ENCODE peak calls at places on chromosomes 2 and 18, in four cellular contexts. One of them, this sample, is unnamed.

GRCh38 chr2:53315170-53315569 is 452.4 kb upstream of the CHAC2 start:
- DNase-seq in adrenal gland: no peak
- DNase-seq in esophagus squamous epithelium: no peak
- DNase-seq in NB4: no peak
- DNase-seq in this sample: no peak

GRCh38 chr18:31268985-31269406 is 49.0 kb upstream of the DSG1 start:
- DNase-seq in NB4: no peak
- DNase-seq in adrenal gland: no peak
- DNase-seq in esophagus squamous epithelium: no peak
- DNase-seq in this sample: no peak

GRCh38 chr2:178419123-178419522 is 31.9 kb downstream of the PRKRA start:
- DNase-seq in NB4: peak; percentile 22
- DNase-seq in adrenal gland: no peak
- DNase-seq in esophagus squamous epithelium: no peak
- DNase-seq in this sample: peak; percentile 14

GRCh38 chr2:44937688-44938240 is 3.7 kb upstream of the SIX3 start:
- DNase-seq in esophagus squamous epithelium: no peak
- DNase-seq in adrenal gland: no peak
- DNase-seq in NB4: peak; percentile 97
- DNase-seq in this sample: peak; percentile 8

GRCh38 chr2:212939777-212940531 is 211.5 kb downstream of the IKZF2 start:
- DNase-seq in adrenal gland: no peak
- DNase-seq in esophagus squamous epithelium: no peak
- DNase-seq in NB4: no peak
- DNase-seq in this sample: no peak

GRCh38 chr2:239121600-239122012 is 273.7 kb downstream of the TWIST2 start:
- DNase-seq in adrenal gland: peak; percentile 44
- DNase-seq in esophagus squamous epithelium: no peak
- DNase-seq in NB4: no peak
- DNase-seq in this sample: no peak

GRCh38 chr2:55887906-55888625 is 35.5 kb downstream of the EFEMP1 start:
- DNase-seq in NB4: peak; percentile 8
- DNase-seq in esophagus squamous epithelium: no peak
- DNase-seq in adrenal gland: no peak
- DNase-seq in this sample: no peak

GRCh38 chr2:121234791-121235190 is 50.2 kb downstream of the TFCP2L1 start:
- DNase-seq in esophagus squamous epithelium: no peak
- DNase-seq in NB4: no peak
- DNase-seq in adrenal gland: no peak
- DNase-seq in this sample: no peak

GRCh38 chr2:123851281-123851680 is 173.8 kb upstream of the CNTNAP5 start:
- DNase-seq in adrenal gland: no peak
- DNase-seq in esophagus squamous epithelium: no peak
- DNase-seq in NB4: no peak
- DNase-seq in this sample: no peak

GRCh38 chr2:119827866-119828507 is 68.3 kb downstream of the PTPN4 start:
- DNase-seq in NB4: no peak
- DNase-seq in adrenal gland: no peak
- DNase-seq in esophagus squamous epithelium: no peak
- DNase-seq in this sample: no peak

GRCh38 chr2:27083410-27084296 is 2.9 kb upstream of the KHK start:
- DNase-seq in esophagus squamous epithelium: no peak
- DNase-seq in adrenal gland: no peak
- DNase-seq in NB4: peak; percentile 76
- DNase-seq in this sample: no peak

GRCh38 chr2:229160180-229160579 is 110.9 kb downstream of the PID1 start:
- DNase-seq in esophagus squamous epithelium: no peak
- DNase-seq in NB4: no peak
- DNase-seq in adrenal gland: no peak
- DNase-seq in this sample: no peak

GRCh38 chr2:128273469-128274081 is 45.1 kb downstream of the HS6ST1 start:
- DNase-seq in NB4: no peak
- DNase-seq in esophagus squamous epithelium: no peak
- DNase-seq in adrenal gland: no peak
- DNase-seq in this sample: no peak

GRCh38 chr2:47033102-47033880 is 117.7 kb upstream of the MCFD2 start:
- DNase-seq in NB4: no peak
- DNase-seq in esophagus squamous epithelium: no peak
- DNase-seq in adrenal gland: no peak
- DNase-seq in this sample: no peak

DNA sequence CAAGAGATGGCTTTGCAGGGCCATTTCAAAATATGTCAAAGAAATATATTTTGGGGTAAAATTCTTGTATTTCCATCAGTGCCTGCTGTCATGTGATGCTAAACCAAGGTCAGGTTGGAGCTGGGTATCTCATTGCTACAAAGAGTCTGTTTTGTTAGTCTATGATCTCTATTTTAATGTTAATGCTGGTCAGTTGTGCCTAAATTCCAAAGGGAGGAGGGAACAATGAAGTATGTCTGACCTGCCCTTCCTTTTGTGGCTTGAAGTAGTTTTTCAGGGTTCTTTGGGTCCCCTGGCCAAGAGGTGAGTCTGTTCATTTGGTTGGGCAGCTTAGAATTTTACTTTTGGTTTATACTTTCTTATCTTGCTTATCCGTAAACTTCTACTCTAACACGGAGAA is 61.6 kb upstream of the DYNAP start:
- DNase-seq in esophagus squamous epithelium: no peak
- DNase-seq in NB4: no peak
- DNase-seq in adrenal gland: no peak
- DNase-seq in this sample: no peak
- TF ChIP-seq POLR2A in esophagus squamous epithelium: no peak
- TF ChIP-seq POLR2A in NB4: no peak
- TF ChIP-seq POLR2A in adrenal gland: no peak
- TF ChIP-seq POLR2A in this sample: no peak

DNA sequence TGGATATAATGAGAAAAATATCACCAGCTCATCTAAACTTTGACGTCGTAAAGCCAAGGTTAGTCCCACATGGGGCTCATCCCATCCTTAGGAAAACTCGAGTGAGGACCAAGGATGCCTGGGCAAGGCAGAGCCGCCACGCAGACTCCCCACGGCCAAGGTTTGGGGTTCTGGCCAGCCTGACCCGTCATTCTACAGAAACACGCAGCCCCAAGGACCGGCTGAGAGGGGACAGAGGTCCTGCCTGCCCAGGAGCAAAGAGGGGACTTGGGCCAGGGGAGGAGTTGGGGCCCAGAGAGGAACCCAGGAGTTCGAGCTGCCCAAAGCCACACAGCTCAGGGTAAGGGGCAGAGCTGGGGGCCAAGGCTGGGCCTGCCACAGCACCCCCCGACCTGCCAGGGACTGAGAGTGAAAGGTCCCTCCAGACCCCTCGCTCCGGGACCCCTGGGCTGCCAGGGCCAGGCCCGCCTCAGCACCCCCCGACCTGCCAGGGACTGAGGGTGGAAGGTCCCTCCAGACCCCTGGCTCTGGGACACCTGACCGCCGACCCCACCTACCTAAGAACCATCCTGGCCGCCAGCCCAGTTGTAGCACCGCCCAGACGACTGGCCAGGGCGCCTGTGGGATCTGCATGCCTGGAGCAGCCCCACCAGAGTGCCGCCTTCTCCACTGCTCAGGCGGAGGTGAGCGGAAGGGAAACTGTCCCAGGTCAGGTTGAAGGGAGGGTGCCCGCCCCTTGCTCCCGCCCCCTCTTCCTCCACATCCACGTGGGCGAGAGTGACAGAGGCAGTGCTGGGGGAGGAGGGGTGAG is at the start of gene PDCD1:
- DNase-seq in esophagus squamous epithelium: no peak
- DNase-seq in adrenal gland: no peak
- DNase-seq in NB4: no peak
- DNase-seq in this sample: no peak
- TF ChIP-seq POLR2A in esophagus squamous epithelium: peak; percentile 52
- TF ChIP-seq POLR2A in adrenal gland: no peak
- TF ChIP-seq POLR2A in NB4: no peak
- TF ChIP-seq POLR2A in this sample: no peak

GRCh38 chr2:125169764-125170146 is 1144.7 kb downstream of the CNTNAP5 start:
- DNase-seq in NB4: no peak
- DNase-seq in adrenal gland: no peak
- DNase-seq in esophagus squamous epithelium: no peak
- DNase-seq in this sample: no peak

GRCh38 chr2:125168442-125168841 is 1143.4 kb downstream of the CNTNAP5 start:
- DNase-seq in NB4: no peak
- DNase-seq in adrenal gland: no peak
- DNase-seq in esophagus squamous epithelium: no peak
- DNase-seq in this sample: no peak

GRCh38 chr2:125167820-125168219 is 1142.7 kb downstream of the CNTNAP5 start:
- DNase-seq in NB4: no peak
- DNase-seq in esophagus squamous epithelium: no peak
- DNase-seq in adrenal gland: no peak
- DNase-seq in this sample: no peak

GRCh38 chr2:125169022-125169763 is 1144.1 kb downstream of the CNTNAP5 start:
- DNase-seq in NB4: no peak
- DNase-seq in adrenal gland: no peak
- DNase-seq in esophagus squamous epithelium: no peak
- DNase-seq in this sample: no peak

GRCh38 chr2:125167152-125167551 is 1142.1 kb downstream of the CNTNAP5 start:
- DNase-seq in adrenal gland: no peak
- DNase-seq in esophagus squamous epithelium: no peak
- DNase-seq in NB4: no peak
- DNase-seq in this sample: no peak
- TF ChIP-seq POLR2A in adrenal gland: no peak
- TF ChIP-seq POLR2A in esophagus squamous epithelium: no peak
- TF ChIP-seq POLR2A in NB4: no peak
- TF ChIP-seq POLR2A in this sample: no peak

GRCh38 chr2:84905181-84906107 is at the start of gene TMSB10:
- DNase-seq in adrenal gland: peak; percentile 85
- DNase-seq in NB4: peak; percentile 88
- DNase-seq in esophagus squamous epithelium: peak; percentile 55
- DNase-seq in this sample: peak; percentile 76
- TF ChIP-seq POLR2A in adrenal gland: peak; percentile 93
- TF ChIP-seq POLR2A in NB4: peak; percentile 95
- TF ChIP-seq POLR2A in esophagus squamous epithelium: peak; percentile 98
- TF ChIP-seq POLR2A in this sample: peak; percentile 74

GRCh38 chr18:36376361-36376760 is 78.8 kb downstream of the FHOD3 start:
- DNase-seq in adrenal gland: peak; percentile 42
- DNase-seq in esophagus squamous epithelium: no peak
- DNase-seq in NB4: no peak
- DNase-seq in this sample: no peak
- TF ChIP-seq POLR2A in adrenal gland: no peak
- TF ChIP-seq POLR2A in esophagus squamous epithelium: no peak
- TF ChIP-seq POLR2A in NB4: no peak
- TF ChIP-seq POLR2A in this sample: no peak

GRCh38 chr2:42809876-42810125 is 17.4 kb upstream of the HAAO start:
- DNase-seq in esophagus squamous epithelium: no peak
- DNase-seq in NB4: no peak
- DNase-seq in adrenal gland: peak; percentile 90
- DNase-seq in this sample: peak; percentile 93
- TF ChIP-seq POLR2A in esophagus squamous epithelium: no peak
- TF ChIP-seq POLR2A in NB4: no peak
- TF ChIP-seq POLR2A in adrenal gland: no peak
- TF ChIP-seq POLR2A in this sample: no peak

DNA sequence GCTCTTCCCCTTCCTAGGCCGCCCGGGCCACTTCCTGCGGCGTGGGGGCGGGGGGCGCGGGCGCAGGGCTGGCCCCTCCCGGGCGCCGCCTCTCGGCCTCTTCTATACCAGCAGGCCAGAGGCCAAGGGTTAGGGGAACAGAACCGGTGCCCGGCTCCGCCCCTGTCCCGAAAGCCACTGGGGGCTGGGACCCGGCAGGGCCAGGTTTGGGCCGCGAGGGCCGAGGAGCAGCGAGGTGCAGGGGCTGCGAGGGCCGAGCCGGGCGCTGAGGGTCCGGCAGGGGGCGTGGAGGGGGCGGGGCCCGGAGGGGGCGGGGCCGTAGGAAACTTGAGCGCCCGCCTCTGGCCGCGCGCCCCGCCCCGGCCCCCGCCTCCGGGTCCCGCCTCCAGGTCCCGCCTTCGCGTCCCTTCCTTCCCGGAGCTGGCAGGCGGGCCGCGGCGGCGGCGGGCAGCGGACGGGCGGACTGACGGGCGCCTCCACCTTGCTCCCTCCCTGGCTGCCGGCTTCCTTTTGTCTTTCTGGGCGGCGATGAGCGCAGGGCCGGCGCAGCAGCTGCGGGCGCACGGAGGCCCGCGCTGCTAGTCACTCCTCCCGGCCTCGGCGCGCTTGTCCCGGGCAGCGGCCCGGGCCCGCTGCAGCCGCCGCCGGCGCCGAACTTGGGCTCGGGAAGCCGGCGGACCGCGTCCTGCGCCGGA is at the start of gene HPCAL1:
- DNase-seq in adrenal gland: peak; percentile 88
- DNase-seq in NB4: peak; percentile 95
- DNase-seq in esophagus squamous epithelium: peak; percentile 49
- DNase-seq in this sample: peak; percentile 92
- TF ChIP-seq POLR2A in adrenal gland: peak; percentile 95
- TF ChIP-seq POLR2A in NB4: peak; percentile 74
- TF ChIP-seq POLR2A in esophagus squamous epithelium: peak; percentile 98
- TF ChIP-seq POLR2A in this sample: peak; percentile 31